ENCODE peak calls at places on chromosomes 16 and 17, in six cellular contexts. N is stomach; E is MM.1S; O is CD8-positive, alpha-beta T cell; Z is colonic mucosa; K is GM23338. D is an unnamed sample.

GRCh38 chr17:57597101-57597500 is 148.0 kb downstream of the CCDC182 start:
- DNase-seq in O (no peak), Z (no peak), N (no peak), E (no peak), K (no peak), D (no peak)

GRCh38 chr16:47667956-47668355 is 206.8 kb downstream of the PHKB start:
- DNase-seq in N (no peak), Z (no peak), K (no peak), O (no peak), E (no peak), D (no peak)

GRCh38 chr17:72616457-72616856 is 476.0 kb downstream of the SLC39A11 start:
- DNase-seq in K (no peak), E (no peak), O (no peak), N (no peak), Z (no peak), D (no peak)

GRCh38 chr17:57136355-57136754 is 51.3 kb downstream of the AKAP1 start:
- DNase-seq in N (no peak), Z (no peak), O (no peak), E (no peak), K (peak), D (no peak)

GRCh38 chr17:83064732-83065659 is 14.4 kb upstream of the METRNL start:
- DNase-seq in E (no peak), N (peak), O (no peak), Z (peak), K (no peak), D (peak)

GRCh38 chr17:81289627-81290026 is 5.5 kb downstream of the SLC38A10 start:
- DNase-seq in E (no peak), K (no peak), Z (no peak), O (no peak), N (no peak), D (no peak)

GRCh38 chr16:86747761-86748160 is 169.4 kb downstream of the FOXL1 start:
- DNase-seq in K (no peak), E (no peak), N (no peak), O (no peak), Z (no peak), D (no peak)

GRCh38 chr17:77734371-77735050 is 224.0 kb upstream of the TNRC6C start:
- DNase-seq in N (peak), K (peak), E (no peak), Z (peak), O (no peak), D (peak)

GRCh38 chr17:1972429-1973160 is 52.5 kb downstream of the RTN4RL1 start:
- DNase-seq in K (no peak), O (no peak), Z (no peak), N (no peak), E (no peak), D (no peak)

GRCh38 chr17:82077617-82078358 is 12.2 kb upstream of the DUS1L start:
- DNase-seq in O (no peak), N (no peak), K (peak), Z (no peak), E (no peak), D (no peak)

GRCh38 chr16:89031715-89032659 is 55.0 kb upstream of the CBFA2T3 start:
- DNase-seq in K (no peak), N (peak), O (peak), Z (peak), E (peak), D (no peak)

GRCh38 chr17:64327201-64327930 is 63.3 kb downstream of the PECAM1 start:
- DNase-seq in K (no peak), N (no peak), O (no peak), Z (no peak), E (no peak), D (no peak)

GRCh38 chr17:34156741-34157589 is 98.1 kb upstream of the CCL2 start:
- DNase-seq in E (no peak), N (no peak), K (no peak), O (no peak), Z (no peak), D (no peak)

GRCh38 chr16:3019594-3020246 is 448 bp upstream of the TNFRSF12A start:
- DNase-seq in N (no peak), K (no peak), E (no peak), Z (no peak), O (no peak), D (no peak)

GRCh38 chr17:45020354-45021138 is 30.9 kb downstream of the DCAKD start:
- DNase-seq in E (no peak), N (peak), Z (peak), O (no peak), K (peak), D (peak)

GRCh38 chr16:78478267-78478821 is 378.9 kb downstream of the WWOX start:
- DNase-seq in K (peak), N (no peak), Z (no peak), E (peak), O (no peak), D (no peak)

GRCh38 chr16:14011846-14012245 is 59.3 kb upstream of the MRTFB start:
- DNase-seq in Z (no peak), O (no peak), E (no peak), K (no peak), N (no peak), D (no peak)

GRCh38 chr17:38705803-38706624 is 941 bp downstream of the MLLT6 start:
- DNase-seq in N (peak), E (peak), Z (peak), O (no peak), K (peak), D (peak)

GRCh38 chr16:60246055-60246454 is 1511.9 kb upstream of the GOT2 start:
- DNase-seq in K (no peak), N (no peak), O (no peak), Z (no peak), E (no peak), D (no peak)

GRCh38 chr17:32265192-32265895 is at the start of gene RHBDL3:
- DNase-seq in Z (no peak), E (peak), K (peak), N (peak), O (no peak), D (peak)

GRCh38 chr17:30236807-30237206 is 1.3 kb upstream of the SLC6A4 start:
- DNase-seq in E (no peak), O (no peak), K (peak), Z (peak), N (peak), D (no peak)
- TF ChIP-seq CTCF in E (peak), O (no peak), K (peak), Z (no peak), N (no peak), D (no peak)

GRCh38 chr16:30745082-30745481 is 3.1 kb upstream of the PHKG2 start:
- DNase-seq in N (no peak), E (no peak), K (no peak), Z (peak), O (no peak), D (no peak)

GRCh38 chr16:30746638-30747160 is 1.5 kb upstream of the PHKG2 start:
- DNase-seq in N (no peak), Z (no peak), O (no peak), E (no peak), K (no peak), D (no peak)

GRCh38 chr16:30747799-30748633 is at the start of gene PHKG2:
- DNase-seq in K (peak), Z (peak), O (peak), E (peak), N (peak), D (peak)

GRCh38 chr16:30748634-30749445 is 615 bp downstream of the PHKG2 start:
- DNase-seq in O (peak), Z (peak), K (peak), E (peak), N (no peak), D (peak)

GRCh38 chr16:30747331-30747730 is 894 bp upstream of the PHKG2 start:
- DNase-seq in O (no peak), K (no peak), Z (no peak), E (peak), N (no peak), D (no peak)
- H3K4me3 ChIP-seq in O (peak), K (peak), Z (peak), E (peak), N (peak), D (peak)

DNA sequence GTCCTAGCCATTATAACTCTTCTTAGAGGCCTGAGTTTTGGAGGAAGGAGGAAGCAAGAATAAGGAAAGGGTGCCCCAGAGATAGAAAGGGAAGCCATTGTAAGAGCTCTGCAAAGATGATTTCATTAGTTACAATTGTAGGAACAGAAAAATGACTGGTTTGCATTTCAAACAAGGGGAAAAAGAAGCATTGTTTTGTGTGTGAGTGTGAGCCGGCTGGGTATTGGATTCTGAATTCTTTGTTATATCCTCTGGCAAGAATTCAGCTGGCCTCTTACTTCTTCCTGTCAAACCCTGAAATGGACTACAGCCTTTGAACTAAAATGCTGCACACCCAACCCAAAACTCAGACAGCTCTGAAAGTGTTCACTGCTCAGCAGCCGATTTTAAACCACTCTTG is 461.3 kb downstream of the PMP22 start:
- DNase-seq in E (no peak), O (no peak), Z (no peak), N (no peak), K (no peak), D (no peak)
- H3K27ac ChIP-seq in E (no peak), O (no peak), Z (no peak), N (no peak), K (no peak), D (no peak)

DNA sequence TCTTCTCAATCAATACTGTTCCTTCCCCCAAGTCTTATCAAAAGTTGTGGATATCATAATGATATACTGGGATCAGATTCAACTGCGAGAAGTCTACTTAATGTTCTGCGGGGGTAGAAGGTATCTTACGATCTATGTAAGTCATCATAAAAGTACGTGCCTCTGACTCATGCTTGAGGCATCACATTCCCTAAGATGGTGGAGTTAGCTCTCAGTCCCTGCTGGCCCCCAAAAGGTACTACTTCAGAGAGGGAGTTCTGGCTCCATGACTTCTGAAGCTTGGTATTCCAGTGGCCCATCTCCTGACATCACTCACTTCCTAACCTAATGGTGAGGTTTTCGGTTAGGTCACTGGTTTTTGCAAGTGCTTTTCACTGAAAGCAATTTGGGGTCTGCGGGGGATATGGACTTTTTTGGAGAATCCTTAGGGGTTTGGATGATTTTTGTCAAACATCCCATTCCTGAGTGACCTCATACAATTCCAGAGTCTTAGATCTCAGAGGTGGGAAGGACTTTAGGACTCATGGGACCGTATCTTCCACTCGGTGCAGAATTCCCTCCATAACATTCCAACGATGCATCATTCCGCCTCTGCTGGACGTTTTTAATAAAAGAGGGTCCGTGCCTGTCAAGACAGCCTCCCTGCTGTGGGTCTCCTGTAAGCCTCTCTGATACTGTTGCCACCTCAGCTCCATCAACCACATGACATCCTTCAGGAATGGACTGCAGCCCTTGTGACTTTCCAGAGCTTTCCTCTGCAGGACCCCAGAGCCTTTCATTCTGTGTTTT is 74.3 kb downstream of the DYNLRB2 start:
- DNase-seq in O (no peak), N (no peak), Z (no peak), K (peak), E (no peak), D (no peak)
- TF ChIP-seq CTCF in O (no peak), N (no peak), Z (no peak), K (no peak), E (no peak), D (no peak)

GRCh38 chr16:75203667-75204409 is 3.1 kb downstream of the CTRB2 start:
- DNase-seq in N (no peak), O (no peak), E (no peak), K (no peak), Z (no peak), D (no peak)

GRCh38 chr16:75198135-75198600 is 8.8 kb downstream of the CTRB2 start:
- DNase-seq in K (no peak), Z (no peak), O (no peak), N (peak), E (no peak), D (no peak)

GRCh38 chr16:75203106-75203505 is 3.9 kb downstream of the CTRB2 start:
- DNase-seq in N (no peak), O (no peak), E (no peak), K (no peak), Z (no peak), D (no peak)

GRCh38 chr16:75204410-75204758 is 2.6 kb downstream of the CTRB2 start:
- DNase-seq in O (no peak), Z (no peak), N (no peak), E (no peak), K (no peak), D (no peak)

DNA sequence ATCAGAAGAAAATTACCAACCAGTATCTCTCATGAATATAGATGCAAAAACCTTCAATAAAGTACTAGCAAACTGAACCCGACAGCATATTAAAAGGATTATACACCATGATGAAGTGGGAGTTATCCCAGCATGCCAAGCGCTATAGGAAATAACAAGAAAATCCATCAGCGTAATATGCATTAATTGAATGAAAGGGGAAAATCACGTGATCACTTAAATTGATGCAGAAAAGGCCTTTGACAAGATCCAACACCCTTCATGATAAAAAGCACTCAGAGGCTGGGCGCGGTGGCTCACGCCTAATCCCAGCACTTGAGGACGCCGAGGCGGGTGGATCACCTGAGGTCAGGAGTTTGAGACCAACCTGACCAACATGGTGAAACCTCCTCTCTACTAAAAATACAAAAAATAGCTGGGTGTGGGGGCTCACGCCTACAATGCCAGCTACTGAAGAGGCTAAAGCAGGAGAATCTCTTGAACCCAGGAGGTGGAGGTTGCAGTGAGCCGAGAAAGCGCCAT is 4.8 kb downstream of the CTRB2 start:
- DNase-seq in Z (no peak), E (no peak), N (no peak), O (no peak), K (no peak), D (no peak)
- H3K4me3 ChIP-seq in Z (no peak), E (no peak), N (no peak), O (no peak), K (no peak), D (no peak)

GRCh38 chr16:67995423-67995822 is 3.9 kb downstream of the DPEP2 start:
- DNase-seq in Z (no peak), K (no peak), E (no peak), O (no peak), N (no peak), D (no peak)
- H3K27ac ChIP-seq in Z (no peak), K (no peak), E (no peak), O (no peak), N (no peak), D (no peak)